ENCODE peak calls at places on chromosomes 6 and 20, in five cellular contexts. Q is Caco-2, R is thoracic aorta, G is adipocyte, M is astrocyte of the spinal cord. X is an unnamed sample.

GRCh38 chr6:114194362-114195343 is 148.2 kb downstream of the HS3ST5 start:
- DNase-seq in Q (no peak), R (no peak), G (peak), M (peak), X (peak)

GRCh38 chr6:77034161-77034560 is 429.1 kb downstream of the HTR1B start:
- DNase-seq in Q (no peak), R (no peak), G (peak), M (peak), X (no peak)

GRCh38 chr6:15628499-15629131 is 34.2 kb downstream of the DTNBP1 start:
- DNase-seq in Q (no peak), R (no peak), G (peak), M (peak), X (no peak)

GRCh38 chr6:7691675-7692452 is 34.0 kb upstream of the BMP6 start:
- DNase-seq in Q (peak), R (no peak), G (peak), M (peak), X (no peak)

GRCh38 chr20:57205625-57206219 is 60.7 kb downstream of the BMP7 start:
- DNase-seq in Q (no peak), R (no peak), G (peak), M (peak), X (no peak)

GRCh38 chr6:34063641-34064040 is 82.2 kb downstream of the GRM4 start:
- DNase-seq in Q (no peak), R (no peak), G (peak), M (no peak), X (no peak)

GRCh38 chr20:62838511-62838910 is 21.7 kb downstream of the COL9A3 start:
- DNase-seq in Q (peak), R (no peak), G (no peak), M (no peak), X (no peak)

GRCh38 chr6:41635365-41635764 is 2.9 kb upstream of the MDFI start:
- DNase-seq in Q (no peak), R (no peak), G (no peak), M (no peak), X (no peak)

GRCh38 chr20:479487-479886 is 17.2 kb upstream of the TBC1D20 start:
- DNase-seq in Q (no peak), R (no peak), G (peak), M (peak), X (no peak)

GRCh38 chr6:27281105-27281539 is 31.0 kb downstream of the POM121L2 start:
- DNase-seq in Q (no peak), R (no peak), G (no peak), M (no peak), X (peak)

GRCh38 chr20:60137657-60138245 is 179.5 kb downstream of the CDH26 start:
- DNase-seq in Q (no peak), R (no peak), G (no peak), M (peak), X (no peak)

GRCh38 chr6:158347335-158347734 is 35.1 kb downstream of the TULP4 start:
- DNase-seq in Q (no peak), R (no peak), G (no peak), M (no peak), X (no peak)

GRCh38 chr6:131103869-131104268 is 31.4 kb upstream of the AKAP7 start:
- DNase-seq in Q (no peak), R (no peak), G (no peak), M (no peak), X (no peak)

GRCh38 chr20:34582911-34583310 is 24.4 kb downstream of the MAP1LC3A start:
- DNase-seq in Q (peak), R (no peak), G (no peak), M (no peak), X (no peak)

GRCh38 chr20:22974354-22974753 is 60.8 kb upstream of the SSTR4 start:
- DNase-seq in Q (no peak), R (no peak), G (peak), M (no peak), X (no peak)

GRCh38 chr20:45059022-45059728 is 41.8 kb downstream of the KCNS1 start:
- DNase-seq in Q (no peak), R (no peak), G (no peak), M (peak), X (no peak)

GRCh38 chr6:593139-593906 is 63.6 kb downstream of the HUS1B start:
- DNase-seq in Q (peak), R (no peak), G (peak), M (peak), X (peak)

GRCh38 chr20:62636446-62636845 is 5.9 kb upstream of the SLCO4A1 start:
- DNase-seq in Q (no peak), R (no peak), G (no peak), M (no peak), X (no peak)

GRCh38 chr20:58870293-58871014 is 17.9 kb downstream of the GNAS start:
- DNase-seq in Q (peak), R (no peak), G (peak), M (peak), X (peak)

GRCh38 chr6:89840538-89840937 is 10.9 kb downstream of the CASP8AP2 start:
- DNase-seq in Q (no peak), R (no peak), G (no peak), M (peak), X (no peak)

GRCh38 chr20:59682603-59683002 is 78.3 kb downstream of the PHACTR3 start:
- DNase-seq in Q (no peak), R (no peak), G (no peak), M (no peak), X (no peak)

GRCh38 chr6:119283979-119284545 is 65.5 kb downstream of the MAN1A1 start:
- DNase-seq in Q (no peak), R (no peak), G (no peak), M (no peak), X (no peak)

GRCh38 chr6:156778615-156779205 is 1.5 kb downstream of the ARID1B start:
- DNase-seq in Q (peak), R (no peak), G (peak), M (peak), X (peak)

GRCh38 chr6:114659513-114659912 is 316.7 kb upstream of the HS3ST5 start:
- DNase-seq in Q (no peak), R (no peak), G (no peak), M (no peak), X (no peak)

GRCh38 chr6:24632573-24632972 is 13.4 kb downstream of the KIAA0319 start:
- DNase-seq in Q (no peak), R (no peak), G (no peak), M (no peak), X (no peak)

GRCh38 chr6:169221264-169221663 is 32.4 kb downstream of the THBS2 start:
- DNase-seq in Q (no peak), R (no peak), G (no peak), M (no peak), X (no peak)

GRCh38 chr6:169222126-169222525 is 31.5 kb downstream of the THBS2 start:
- DNase-seq in Q (no peak), R (no peak), G (no peak), M (no peak), X (no peak)

GRCh38 chr6:169224185-169224695 is 29.4 kb downstream of the THBS2 start:
- DNase-seq in Q (no peak), R (no peak), G (no peak), M (no peak), X (no peak)

GRCh38 chr6:169224716-169225115 is 28.9 kb downstream of the THBS2 start:
- DNase-seq in Q (no peak), R (no peak), G (no peak), M (no peak), X (no peak)

GRCh38 chr6:169223006-169223405 is 30.6 kb downstream of the THBS2 start:
- DNase-seq in Q (no peak), R (no peak), G (no peak), M (no peak), X (no peak)
- H3K4me3 ChIP-seq in Q (no peak), R (no peak), G (no peak), M (no peak), X (no peak)

DNA sequence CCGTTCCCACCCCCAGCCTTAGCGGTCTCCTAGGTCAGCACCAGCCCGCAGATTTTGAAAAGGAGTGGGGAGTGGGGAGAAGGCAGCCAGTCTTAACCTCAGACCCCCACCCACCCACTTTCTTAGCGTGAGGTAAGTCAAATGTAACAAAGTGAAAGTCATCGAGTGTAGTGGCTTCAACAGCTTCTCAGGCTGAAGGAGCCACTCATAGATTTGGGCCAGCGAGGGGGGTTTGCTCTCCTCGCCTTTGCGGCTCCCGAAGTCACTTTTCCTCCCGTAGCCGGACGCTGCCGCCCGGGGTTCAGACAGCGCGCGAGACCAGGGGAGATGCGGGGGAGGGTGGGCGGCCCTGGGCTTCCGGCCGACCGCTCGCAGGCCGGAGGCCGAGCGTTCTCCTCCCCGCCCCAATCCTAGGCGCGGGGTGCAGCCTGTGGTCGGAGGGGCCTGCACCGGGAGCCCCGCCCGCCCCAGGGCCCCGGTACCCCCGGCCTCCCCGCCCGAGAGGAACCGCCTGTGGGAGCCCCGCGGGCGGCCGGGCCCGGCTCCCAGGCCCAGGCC is 3.4 kb downstream of the NKX2-2 start:
- DNase-seq in Q (no peak), R (no peak), G (no peak), M (no peak), X (peak)
- H3K4me3 ChIP-seq in Q (no peak), R (peak), G (peak), M (peak), X (peak)

GRCh38 chr6:36756761-36757160 is 59.1 kb downstream of the RAB44 start:
- DNase-seq in Q (no peak), R (no peak), G (no peak), M (no peak), X (no peak)
- H3K4me3 ChIP-seq in Q (no peak), R (no peak), G (no peak), M (no peak), X (no peak)

GRCh38 chr20:10675456-10675848 is 1.7 kb upstream of the JAG1 start:
- DNase-seq in Q (no peak), R (no peak), G (no peak), M (no peak), X (no peak)
- H3K4me3 ChIP-seq in Q (peak), R (peak), G (peak), M (no peak), X (no peak)

GRCh38 chr20:51562334-51563140 is 20.0 kb upstream of the NFATC2 start:
- DNase-seq in Q (peak), R (peak), G (peak), M (peak), X (peak)
- H3K4me3 ChIP-seq in Q (peak), R (peak), G (peak), M (peak), X (peak)

GRCh38 chr20:43916073-43916874 is 1.6 kb downstream of the TOX2 start:
- DNase-seq in Q (no peak), R (no peak), G (peak), M (peak), X (no peak)
- H3K4me3 ChIP-seq in Q (no peak), R (peak), G (peak), M (peak), X (no peak)

DNA sequence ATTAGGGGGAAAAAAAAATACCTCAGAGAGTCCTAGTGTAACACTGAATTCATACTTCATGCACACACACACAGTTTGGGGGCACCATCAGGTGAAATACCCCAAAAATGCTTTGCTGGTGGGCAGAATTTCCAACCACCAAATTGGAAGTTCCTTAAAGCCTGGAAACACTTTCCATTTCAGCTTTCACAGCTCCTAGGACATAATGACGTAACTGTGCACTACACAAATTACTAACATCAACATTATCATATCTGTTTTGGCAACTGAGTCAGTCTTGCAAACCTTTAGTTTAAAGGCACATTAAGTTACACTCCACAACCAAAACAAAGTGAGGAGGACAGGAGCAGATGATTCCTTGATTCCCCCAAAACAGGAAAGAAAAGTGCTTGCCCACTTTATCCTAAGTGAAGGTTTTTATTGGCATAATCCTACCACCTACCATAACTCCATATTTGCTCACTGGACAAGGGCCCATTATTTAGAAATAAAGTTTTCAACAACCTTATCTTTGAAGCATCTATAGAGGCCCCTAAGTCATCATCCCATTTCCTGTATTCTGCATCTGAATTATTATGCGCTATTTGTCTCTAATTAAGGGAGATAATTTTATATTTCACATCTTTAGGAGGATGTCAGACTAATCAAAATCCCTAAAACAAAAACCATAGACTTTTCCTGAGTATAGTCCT is 3.4 kb downstream of the MBOAT1 start:
- DNase-seq in Q (no peak), R (no peak), G (no peak), M (no peak), X (no peak)
- H3K4me3 ChIP-seq in Q (no peak), R (no peak), G (no peak), M (no peak), X (no peak)